ENCODE peak calls at places on chromosomes 2 and 18, in seven cellular contexts. O is HepG2, S is GM12878, X is K562, C is SK-N-SH, F is HCT116, J is H1. K is an unnamed sample. For H3K27me3 and H3K4me1, the result is how much of the 10 kb centered on the place peaks cover.

GRCh38 chr2:130342020-130342532 is 621 bp upstream of the IMP4 start:
- DNase-seq in O (peak), S (peak), X (peak), C (peak), F (peak), J (peak), K (peak)

GRCh38 chr2:55668956-55669355 is 24.7 kb downstream of the PNPT1 start:
- DNase-seq in O (no peak), S (no peak), X (no peak), C (no peak), F (no peak), J (no peak), K (no peak)

GRCh38 chr2:219000569-219000960 is 7.3 kb upstream of the CRYBA2 start:
- DNase-seq in O (no peak), S (no peak), X (no peak), C (peak), F (no peak), J (no peak), K (no peak)

GRCh38 chr2:38620282-38620977 is 17.7 kb upstream of the HNRNPLL start:
- DNase-seq in O (peak), S (no peak), X (no peak), C (no peak), F (no peak), J (no peak), K (no peak)

GRCh38 chr2:240302041-240302440 is 133.4 kb upstream of the GPC1 start:
- DNase-seq in O (no peak), S (no peak), X (no peak), C (no peak), F (no peak), J (no peak), K (no peak)

GRCh38 chr2:79833235-79833878 is 320.5 kb downstream of the CTNNA2 start:
- DNase-seq in O (no peak), S (no peak), X (no peak), C (no peak), F (no peak), J (no peak), K (no peak)

GRCh38 chr2:137992039-137992646 is 27.9 kb downstream of the HNMT start:
- DNase-seq in O (no peak), S (no peak), X (no peak), C (no peak), F (no peak), J (peak), K (no peak)

GRCh38 chr2:76953733-76954347 is 568.3 kb downstream of the LRRTM4 start:
- DNase-seq in O (peak), S (peak), X (peak), C (peak), F (no peak), J (no peak), K (peak)

GRCh38 chr2:71129891-71130324 is at the start of gene MCEE:
- DNase-seq in O (peak), S (peak), X (peak), C (peak), F (peak), J (peak), K (no peak)

GRCh38 chr18:41954827-41955613 is at the start of gene PIK3C3:
- DNase-seq in O (peak), S (peak), X (peak), C (peak), F (peak), J (peak), K (peak)

GRCh38 chr2:208249241-208249640 is 5.6 kb downstream of the IDH1 start:
- DNase-seq in O (no peak), S (no peak), X (no peak), C (no peak), F (no peak), J (no peak), K (no peak)
- TF ChIP-seq SIN3A in O (no peak), S (no peak), X (no peak), C (no peak), F (no peak), J (no peak), K (no peak)

DNA sequence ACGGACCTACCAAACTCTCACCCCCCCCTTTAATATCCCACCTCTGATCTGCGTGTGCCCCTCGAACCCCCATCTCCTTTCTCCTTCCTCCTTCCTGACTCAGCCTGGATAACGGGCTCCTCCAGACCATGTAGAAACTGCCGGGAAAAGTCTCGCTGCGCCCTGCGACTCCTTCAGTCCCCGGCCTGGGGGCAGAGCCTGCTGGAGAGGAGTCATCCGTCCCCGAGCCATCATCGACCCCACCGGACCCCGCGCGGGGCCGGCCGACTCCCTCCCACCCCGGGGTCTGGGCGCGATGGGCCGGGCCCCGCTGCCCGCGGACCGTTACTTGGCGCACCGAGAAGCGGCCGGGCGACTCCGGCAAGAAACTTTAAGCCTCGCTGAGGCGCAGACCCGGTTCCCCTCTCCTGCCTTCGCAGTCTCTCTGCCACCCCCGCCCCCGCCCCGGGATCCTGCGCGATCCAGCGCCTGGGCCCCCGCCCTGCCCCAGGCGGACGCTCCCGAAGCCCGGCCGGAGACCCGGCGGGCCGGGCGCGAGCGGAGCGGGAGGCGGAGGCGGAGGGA is 3.4 kb downstream of the ZEB2 start:
- DNase-seq in O (no peak), S (no peak), X (no peak), C (peak), F (no peak), J (no peak), K (no peak)
- H3K27me3 ChIP-seq in O (under half), S (under half), X (under half), C (under half), F (half or more), J (half or more), K (under half)

GRCh38 chr2:6054394-6054732 is 362.2 kb downstream of the SOX11 start:
- DNase-seq in O (no peak), S (no peak), X (no peak), C (no peak), F (no peak), J (no peak), K (no peak)
- H3K4me1 ChIP-seq in O (under half), S (under half), X (under half), C (under half), F (under half), J (under half), K (under half)

GRCh38 chr2:207008105-207008990 is 69.0 kb downstream of the CPO start:
- DNase-seq in O (no peak), S (no peak), X (peak), C (peak), F (no peak), J (peak), K (no peak)

GRCh38 chr2:207014424-207014823 is 75.1 kb downstream of the CPO start:
- DNase-seq in O (no peak), S (no peak), X (no peak), C (no peak), F (no peak), J (no peak), K (no peak)

GRCh38 chr2:207015901-207016300 is 76.6 kb downstream of the CPO start:
- DNase-seq in O (no peak), S (no peak), X (no peak), C (no peak), F (no peak), J (no peak), K (no peak)

DNA sequence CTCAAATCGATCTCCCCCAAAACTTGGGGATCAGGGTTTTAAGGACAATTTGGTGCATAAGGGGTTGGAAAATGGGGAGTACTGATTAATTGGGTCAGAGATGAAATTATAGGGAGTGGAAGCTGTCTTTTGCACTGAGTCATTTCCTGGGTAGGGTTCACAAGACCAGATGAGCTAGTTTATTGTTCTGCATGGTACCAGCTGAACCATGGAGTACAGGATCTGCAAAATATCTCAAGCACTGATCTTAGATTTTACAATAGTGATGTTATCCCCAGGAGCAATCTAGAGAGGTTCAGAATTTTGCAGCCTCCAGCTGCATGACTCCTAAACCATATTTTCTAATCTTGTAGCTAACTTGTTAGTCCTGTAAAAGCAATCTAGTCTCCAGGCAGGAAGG is 73.1 kb downstream of the CPO start:
- DNase-seq in O (no peak), S (no peak), X (no peak), C (no peak), F (no peak), J (no peak), K (no peak)
- TF ChIP-seq SIN3A in O (no peak), S (no peak), X (no peak), C (no peak), F (no peak), J (no peak), K (no peak)

DNA sequence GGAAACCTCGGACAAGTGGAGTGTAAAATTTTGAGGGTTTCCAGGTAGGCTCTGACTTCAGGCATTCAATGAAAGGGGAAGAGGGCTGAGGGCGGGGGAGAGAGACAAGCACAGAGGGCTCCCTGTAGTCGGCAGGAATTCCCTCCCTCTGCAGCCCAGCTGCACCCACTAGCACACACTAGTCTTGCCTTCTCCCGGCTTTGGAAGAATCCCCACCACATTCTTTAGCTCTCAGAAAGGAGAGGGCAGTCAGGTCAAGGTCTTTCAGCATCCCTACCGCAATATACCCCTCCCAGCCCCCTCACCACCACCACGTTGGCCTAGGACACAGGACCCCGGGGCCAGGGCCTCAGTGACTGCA is 9.7 kb upstream of the SATB2 start:
- DNase-seq in O (no peak), S (no peak), X (no peak), C (no peak), F (no peak), J (no peak), K (no peak)
- H3K27me3 ChIP-seq in O (under half), S (under half), X (under half), C (half or more), F (under half), J (half or more), K (under half)

GRCh38 chr2:150476213-150476740 is 11.2 kb downstream of the RND3 start:
- DNase-seq in O (no peak), S (no peak), X (no peak), C (no peak), F (no peak), J (no peak), K (no peak)
- H3K4me1 ChIP-seq in O (under half), S (under half), X (under half), C (under half), F (half or more), J (under half), K (half or more)

GRCh38 chr2:136116111-136116812 is 1.7 kb downstream of the CXCR4 start:
- DNase-seq in O (no peak), S (no peak), X (no peak), C (no peak), F (no peak), J (no peak), K (no peak)
- TF ChIP-seq SIN3A in O (no peak), S (no peak), X (no peak), C (no peak), F (no peak), J (no peak), K (no peak)

GRCh38 chr18:22164337-22165048 is 4.9 kb upstream of the GATA6 start:
- DNase-seq in O (no peak), S (no peak), X (no peak), C (no peak), F (no peak), J (no peak), K (no peak)
- H3K27me3 ChIP-seq in O (under half), S (under half), X (half or more), C (half or more), F (under half), J (half or more), K (half or more)

DNA sequence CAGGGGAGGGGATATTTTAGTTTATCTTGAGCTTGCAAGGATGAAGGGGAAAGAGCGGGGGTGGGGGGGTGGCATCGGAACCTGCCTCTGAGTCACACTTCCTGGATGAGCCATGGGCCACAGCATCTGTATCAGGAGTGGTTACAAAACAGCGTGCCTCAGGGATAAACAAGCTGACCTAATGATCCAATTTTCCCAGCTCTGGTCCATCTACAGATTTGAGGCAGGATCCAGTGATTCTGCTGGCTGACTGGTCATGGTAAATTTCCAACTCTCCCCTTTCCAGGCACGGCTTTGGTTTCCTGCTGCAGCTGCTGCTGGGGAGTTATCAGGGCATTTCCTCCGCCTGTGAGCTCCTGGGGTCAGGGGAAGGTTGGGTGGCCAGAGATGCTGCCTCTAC is 4.8 kb upstream of the HPCAL1 start:
- DNase-seq in O (peak), S (no peak), X (no peak), C (peak), F (peak), J (no peak), K (no peak)
- H3K4me1 ChIP-seq in O (under half), S (under half), X (under half), C (under half), F (half or more), J (under half), K (under half)